ENCODE peak calls at places on chromosomes 11 and 22, in seven cellular contexts. O is stimulated activated CD4-positive, alpha-beta T cell treated with anti-CD3 and anti-CD28 coated beads, Interleukin-15, amount 100 ng/mL, for 24 hours; G is iPS-NIHi11; D is neural crest cell; X is NCI-H2081; A is D341Med; B is C1 segment of cervical spinal cord. I is an unnamed sample.

GRCh38 chr11:26331911-26332571 is at the start of gene ANO3:
- DNase-seq in O (peak; percentile 22), X (peak; percentile 83), B (no peak), G (peak; percentile 94), D (peak; percentile 84), A (peak; percentile 82), I (peak; percentile 14)

GRCh38 chr11:45889966-45890365 is 4.5 kb downstream of the MAPK8IP1 start:
- DNase-seq in O (no peak), A (no peak), X (no peak), B (no peak), D (no peak), G (no peak), I (no peak)

GRCh38 chr11:2576536-2576935 is 123.3 kb downstream of the KCNQ1OT1 start:
- DNase-seq in A (no peak), D (no peak), O (no peak), G (no peak), X (no peak), B (no peak), I (no peak)

GRCh38 chr11:113387605-113388211 is at the start of gene ANKK1:
- DNase-seq in A (no peak), X (no peak), O (no peak), D (peak; percentile 19), G (peak; percentile 87), B (no peak), I (no peak)

GRCh38 chr11:118514103-118514502 is 13.2 kb upstream of the TTC36 start:
- DNase-seq in D (no peak), G (no peak), X (no peak), B (no peak), O (no peak), A (no peak), I (no peak)

GRCh38 chr11:13861411-13861810 is 101.1 kb upstream of the SPON1 start:
- DNase-seq in X (no peak), O (no peak), B (no peak), D (no peak), G (no peak), A (no peak), I (peak; percentile 45)

GRCh38 chr11:57903441-57904123 is 120.1 kb upstream of the OR9Q1 start:
- DNase-seq in X (no peak), D (no peak), B (no peak), O (peak; percentile 42), G (peak; percentile 30), A (no peak), I (peak; percentile 48)

GRCh38 chr11:27864046-27865025 is 164.1 kb upstream of the BDNF start:
- DNase-seq in O (no peak), X (peak; percentile 3), A (no peak), G (peak; percentile 35), B (no peak), D (no peak), I (no peak)

GRCh38 chr11:46305295-46305694 is 27.8 kb downstream of the CREB3L1 start:
- DNase-seq in O (peak; percentile 19), B (no peak), X (no peak), G (no peak), D (no peak), A (no peak), I (peak; percentile 49)

GRCh38 chr11:71420455-71421241 is 27.5 kb downstream of the DHCR7 start:
- DNase-seq in G (peak; percentile 77), A (peak; percentile 47), X (peak; percentile 33), B (no peak), O (peak; percentile 25), D (peak; percentile 57), I (peak; percentile 26)

GRCh38 chr11:60944504-60945294 is 7.3 kb downstream of the SLC15A3 start:
- DNase-seq in D (no peak), X (no peak), G (no peak), A (no peak), O (no peak), B (no peak), I (no peak)

GRCh38 chr11:77308838-77309237 is 7.4 kb upstream of the GDPD4 start:
- DNase-seq in O (no peak), B (no peak), D (no peak), X (no peak), A (no peak), G (no peak), I (no peak)

GRCh38 chr11:83836883-83837654 is 550.9 kb upstream of the CCDC90B start:
- DNase-seq in G (peak; percentile 79), X (peak; percentile 69), B (no peak), A (peak; percentile 78), D (peak; percentile 39), O (peak; percentile 27), I (peak; percentile 40)

GRCh38 chr11:120432056-120433018 is 79.2 kb upstream of the GRIK4 start:
- DNase-seq in O (peak; percentile 21), D (no peak), A (no peak), X (no peak), B (no peak), G (peak; percentile 19), I (peak; percentile 30)

GRCh38 chr22:42171417-42171816 is 40.8 kb upstream of the CYP2D6 start:
- DNase-seq in A (no peak), X (peak; percentile 17), D (no peak), B (no peak), G (no peak), O (no peak), I (no peak)

GRCh38 chr11:114307524-114308203 is 11.5 kb downstream of the NNMT start:
- DNase-seq in X (no peak), G (no peak), B (no peak), A (no peak), O (no peak), D (no peak), I (no peak)

GRCh38 chr11:45456686-45457085 is 170.5 kb upstream of the SYT13 start:
- DNase-seq in O (no peak), B (no peak), A (no peak), G (no peak), D (no peak), X (no peak), I (no peak)

GRCh38 chr11:35139883-35140282 is 912 bp downstream of the CD44 start:
- DNase-seq in X (no peak), O (no peak), A (peak; percentile 30), D (no peak), G (no peak), B (no peak), I (peak; percentile 29)

GRCh38 chr11:1411301-1411700 is 21.6 kb downstream of the BRSK2 start:
- DNase-seq in D (no peak), B (no peak), O (no peak), A (no peak), G (no peak), X (no peak), I (no peak)

GRCh38 chr11:76184551-76184993 is 21.7 kb downstream of the WNT11 start:
- DNase-seq in B (no peak), G (no peak), A (no peak), O (no peak), D (no peak), X (no peak), I (no peak)

GRCh38 chr11:15750535-15751297 is 605.6 kb downstream of the SOX6 start:
- DNase-seq in B (no peak), O (no peak), G (no peak), D (no peak), A (no peak), X (peak; percentile 94), I (no peak)

GRCh38 chr11:121500275-121500674 is 47.5 kb upstream of the SORL1-AS1 start:
- DNase-seq in O (no peak), D (no peak), A (no peak), B (no peak), X (no peak), G (no peak), I (no peak)

GRCh38 chr11:107953506-107953905 is 25.3 kb downstream of the RAB39A start:
- DNase-seq in B (no peak), O (no peak), G (no peak), D (no peak), A (no peak), X (no peak), I (no peak)

GRCh38 chr11:122517403-122518379 is 137.8 kb upstream of the UBASH3B start:
- DNase-seq in G (no peak), B (no peak), D (no peak), O (no peak), A (no peak), X (no peak), I (no peak)

GRCh38 chr11:61785837-61786402 is 6.5 kb downstream of the TMEM258 start:
- DNase-seq in O (no peak), D (no peak), B (no peak), X (no peak), A (no peak), G (no peak), I (no peak)